ENCODE peak calls at places on chromosomes 3 and 15, in five cellular contexts. X is breast epithelium, A is K562, B is fibroblast of lung, F is PC-3. T is an unnamed sample.
A peak's percentile ranks its signal among the peaks of the same experiment; 100 is the strongest.

GRCh38 chr3:175398676-175399075 is 539.5 kb downstream of the NAALADL2 start:
- DNase-seq in B (peak; percentile 85), A (no peak), F (no peak), X (no peak), T (no peak)

GRCh38 chr15:36644156-36644896 is 64.9 kb downstream of the CDIN1 start:
- DNase-seq in F (no peak), A (no peak), B (no peak), X (no peak), T (no peak)

GRCh38 chr3:195774917-195775316 is 36.8 kb downstream of the MUC4 start:
- DNase-seq in B (peak; percentile 14), F (peak; percentile 59), A (peak; percentile 67), X (no peak), T (peak; percentile 41)

GRCh38 chr15:65339436-65339835 is 35.0 kb downstream of the RNU5B-1 start:
- DNase-seq in B (no peak), X (no peak), A (no peak), F (no peak), T (no peak)

GRCh38 chr3:139353920-139354556 is 10.2 kb downstream of the MRPS22 start:
- DNase-seq in F (peak; percentile 70), X (no peak), A (peak; percentile 76), B (peak; percentile 69), T (peak; percentile 70)

GRCh38 chr3:187738089-187738399 is 7.2 kb downstream of the BCL6 start:
- DNase-seq in X (no peak), B (no peak), A (no peak), F (no peak), T (no peak)

GRCh38 chr3:151156618-151157216 is 46.3 kb downstream of the GPR171 start:
- DNase-seq in X (no peak), F (peak; percentile 88), A (peak; percentile 63), B (peak; percentile 68), T (peak; percentile 51)

GRCh38 chr3:15845475-15845874 is 47.7 kb upstream of the ANKRD28 start:
- DNase-seq in B (no peak), F (no peak), X (no peak), A (no peak), T (no peak)

GRCh38 chr15:55737373-55737772 is 5.6 kb downstream of the PRTG start:
- DNase-seq in A (peak; percentile 12), F (no peak), X (no peak), B (no peak), T (no peak)

GRCh38 chr3:102038477-102039142 is 189.3 kb downstream of the NFKBIZ start:
- DNase-seq in A (no peak), X (no peak), F (no peak), B (no peak), T (no peak)

GRCh38 chr3:100256724-100257123 is 4.1 kb upstream of the TBC1D23 start:
- DNase-seq in X (no peak), B (peak; percentile 39), A (no peak), F (peak; percentile 26), T (no peak)

GRCh38 chr3:49386056-49386756 is 25.6 kb downstream of the RHOA start:
- DNase-seq in A (no peak), F (no peak), B (no peak), X (no peak), T (no peak)

GRCh38 chr3:53730565-53730964 is 115.7 kb downstream of the CHDH start:
- DNase-seq in X (no peak), F (no peak), B (no peak), A (no peak), T (no peak)

GRCh38 chr3:41330465-41330864 is 131.2 kb downstream of the CTNNB1 start:
- DNase-seq in B (peak; percentile 75), X (no peak), F (peak; percentile 14), A (no peak), T (no peak)

GRCh38 chr15:96237002-96237401 is 93.5 kb upstream of the NR2F2 start:
- DNase-seq in B (peak; percentile 47), F (no peak), A (no peak), X (no peak), T (no peak)

GRCh38 chr15:79516646-79517045 is 84.5 kb downstream of the MINAR1 start:
- DNase-seq in B (no peak), A (no peak), F (no peak), X (no peak), T (no peak)

GRCh38 chr3:105513042-105513441 is 146.3 kb downstream of the ALCAM start:
- DNase-seq in F (peak; percentile 79), X (no peak), A (no peak), B (peak; percentile 60), T (no peak)

GRCh38 chr3:152030320-152030719 is 156.9 kb downstream of the SUCNR1 start:
- DNase-seq in A (no peak), F (no peak), X (no peak), B (no peak), T (no peak)

GRCh38 chr3:99256788-99257187 is 355.3 kb upstream of the DCBLD2 start:
- DNase-seq in F (no peak), X (no peak), A (no peak), B (no peak), T (no peak)

GRCh38 chr3:105284876-105285275 is 81.8 kb upstream of the ALCAM start:
- DNase-seq in A (no peak), F (peak; percentile 41), B (no peak), X (no peak), T (no peak)

GRCh38 chr15:37891754-37892368 is 42.6 kb upstream of the TMCO5A start:
- DNase-seq in B (peak; percentile 61), X (no peak), A (peak; percentile 36), F (peak; percentile 72), T (peak; percentile 16)

GRCh38 chr3:32374788-32375595 is 16.7 kb upstream of the CMTM7 start:
- DNase-seq in A (peak; percentile 76), F (peak; percentile 92), B (peak; percentile 82), X (no peak), T (peak; percentile 59)

GRCh38 chr15:78709263-78709882 is 68.4 kb upstream of the CHRNB4 start:
- DNase-seq in F (peak; percentile 74), A (peak; percentile 67), X (peak; percentile 70), B (peak; percentile 26), T (peak; percentile 83)

GRCh38 chr3:151047636-151048035 is 37.8 kb upstream of the MED12L start:
- DNase-seq in F (no peak), A (peak; percentile 61), B (peak; percentile 21), X (no peak), T (no peak)

GRCh38 chr3:8147726-8148125 is 353.9 kb upstream of the LMCD1 start:
- DNase-seq in X (no peak), A (no peak), B (peak; percentile 51), F (no peak), T (no peak)

GRCh38 chr3:148459931-148460513 is 237.7 kb upstream of the AGTR1 start:
- DNase-seq in B (peak; percentile 38), F (peak; percentile 16), A (peak; percentile 0), X (no peak), T (no peak)
- TF ChIP-seq CTCF in B (peak; percentile 6), F (peak; percentile 62), A (no peak), X (peak; percentile 28), T (no peak)

DNA sequence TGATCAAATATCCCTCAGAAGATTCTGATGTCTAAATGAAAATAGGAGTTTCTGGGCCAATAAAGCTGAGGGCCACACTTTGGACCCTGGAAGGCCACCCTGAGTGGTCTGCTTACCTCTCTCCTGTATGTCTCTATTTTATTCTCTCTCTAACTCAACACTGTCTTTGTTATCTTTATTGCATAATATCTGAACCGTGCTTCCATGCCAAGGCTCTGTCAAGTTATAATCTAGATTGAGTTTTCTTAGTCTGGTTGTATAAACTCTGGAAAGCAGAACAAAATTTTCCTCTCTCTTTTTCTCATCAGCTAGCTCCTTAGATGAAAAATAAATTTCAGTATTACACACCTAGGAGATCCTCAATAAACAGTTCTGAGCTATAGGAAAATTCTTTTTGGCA is 36.2 kb upstream of the ACTL6A start:
- DNase-seq in B (no peak), X (no peak), A (no peak), F (no peak), T (no peak)
- H3K27ac ChIP-seq in B (no peak overlapping the region), X (peak overlapping the region; percentile 21), A (no peak overlapping the region), F (no peak overlapping the region), T (no peak overlapping the region)

GRCh38 chr3:55572816-55573215 is 85.7 kb upstream of the WNT5A start:
- DNase-seq in X (no peak), F (no peak), B (no peak), A (no peak), T (no peak)
- TF ChIP-seq CTCF in X (no peak), F (no peak), B (no peak), A (no peak), T (no peak)

GRCh38 chr3:172143739-172144497 is 104.5 kb downstream of the FNDC3B start:
- DNase-seq in B (no peak), X (no peak), F (no peak), A (no peak), T (no peak)
- H3K27ac ChIP-seq in B (no peak overlapping the region), X (no peak overlapping the region), F (no peak overlapping the region), A (no peak overlapping the region), T (no peak overlapping the region)

GRCh38 chr15:92968926-92969664 is 69.0 kb downstream of the CHD2 start:
- DNase-seq in F (no peak), B (no peak), A (no peak), X (no peak), T (no peak)
- TF ChIP-seq CTCF in F (peak; percentile 23), B (no peak), A (peak; percentile 18), X (no peak), T (no peak)

GRCh38 chr3:128174645-128175590 is 21.6 kb downstream of the EEFSEC start:
- DNase-seq in B (no peak), A (no peak), F (no peak), X (no peak), T (peak; percentile 16)
- H3K27ac ChIP-seq in B (no peak overlapping the region), A (no peak overlapping the region), F (no peak overlapping the region), X (no peak overlapping the region), T (no peak overlapping the region)

DNA sequence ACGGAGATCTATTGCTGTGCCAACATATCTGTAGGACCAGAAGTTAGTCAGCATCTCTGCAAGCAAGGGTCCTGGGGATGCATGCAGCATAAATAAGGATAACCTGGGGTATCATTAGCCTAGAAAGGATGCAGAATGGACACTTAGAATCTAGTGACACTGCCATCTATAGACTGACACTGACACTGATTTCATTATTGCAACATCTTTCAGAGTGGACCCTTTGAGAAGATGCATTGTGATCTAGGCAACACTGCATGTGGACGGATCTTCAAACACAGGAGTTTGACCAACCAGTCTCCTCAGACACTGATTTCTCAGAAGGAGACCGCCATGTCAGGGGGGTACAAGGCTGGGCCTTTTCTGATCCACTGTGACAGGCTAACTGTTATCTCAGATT is 52.4 kb downstream of the SCN10A start:
- DNase-seq in F (no peak), B (no peak), X (no peak), A (no peak), T (no peak)
- TF ChIP-seq CTCF in F (no peak), B (no peak), X (no peak), A (no peak), T (no peak)

GRCh38 chr15:99628374-99629001 is 62.7 kb downstream of the MEF2A start:
- DNase-seq in F (no peak), A (no peak), X (no peak), B (no peak), T (no peak)

GRCh38 chr15:99631256-99631655 is 65.5 kb downstream of the MEF2A start:
- DNase-seq in B (no peak), A (no peak), F (no peak), X (no peak), T (no peak)

GRCh38 chr15:99632521-99632920 is 66.7 kb downstream of the MEF2A start:
- DNase-seq in A (no peak), B (peak; percentile 39), F (no peak), X (no peak), T (no peak)

GRCh38 chr15:99633655-99634054 is 67.9 kb downstream of the MEF2A start:
- DNase-seq in X (no peak), B (no peak), A (no peak), F (no peak), T (no peak)

GRCh38 chr15:99630607-99631131 is 64.9 kb downstream of the MEF2A start:
- DNase-seq in F (no peak), B (no peak), A (no peak), X (no peak), T (no peak)
- H3K27ac ChIP-seq in F (no peak overlapping the region), B (no peak overlapping the region), A (no peak overlapping the region), X (peak overlapping the region; percentile 65), T (no peak overlapping the region)